ENCODE peak calls at places on chromosomes 5 and 9, in ten cellular contexts. E, N, L, Y, T, R, X, B, A and M are unnamed samples.

GRCh38 chr5:76475936-76476335 is 72.9 kb downstream of the IQGAP2 start:
- DNase-seq in E (no peak), N (no peak), L (no peak), Y (no peak), T (no peak), R (no peak), X (no peak), B (no peak), A (no peak), M (no peak)

GRCh38 chr9:38281196-38281595 is 111.3 kb upstream of the ALDH1B1 start:
- DNase-seq in E (no peak), N (no peak), L (no peak), Y (no peak), T (no peak), R (no peak), X (no peak), B (no peak), A (no peak), M (no peak)

GRCh38 chr9:21696411-21696865 is 106.0 kb upstream of the MTAP start:
- DNase-seq in E (no peak), N (no peak), L (no peak), Y (no peak), T (no peak), R (no peak), X (no peak), B (peak), A (no peak), M (no peak)

GRCh38 chr9:115146581-115147021 is 28.6 kb upstream of the TNC start:
- DNase-seq in E (no peak), N (no peak), L (peak), Y (peak), T (no peak), R (no peak), X (peak), B (no peak), A (no peak), M (peak)

GRCh38 chr5:135356522-135357318 is 42.3 kb downstream of the MACROH2A1 start:
- DNase-seq in E (peak), N (no peak), L (peak), Y (peak), T (no peak), R (no peak), X (peak), B (peak), A (no peak), M (no peak)

GRCh38 chr5:142013734-142014495 is 1.1 kb upstream of the GNPDA1 start:
- DNase-seq in E (no peak), N (no peak), L (peak), Y (peak), T (no peak), R (no peak), X (no peak), B (peak), A (no peak), M (no peak)

GRCh38 chr5:1112596-1113331 is 901 bp upstream of the SLC12A7 start:
- DNase-seq in E (peak), N (no peak), L (no peak), Y (peak), T (no peak), R (peak), X (no peak), B (no peak), A (no peak), M (no peak)

GRCh38 chr5:156093024-156093423 is 233.9 kb upstream of the SGCD start:
- DNase-seq in E (no peak), N (no peak), L (no peak), Y (no peak), T (no peak), R (no peak), X (no peak), B (no peak), A (no peak), M (no peak)

GRCh38 chr5:127650649-127651048 is 1.8 kb downstream of the CTXN3 start:
- DNase-seq in E (no peak), N (no peak), L (no peak), Y (peak), T (no peak), R (no peak), X (no peak), B (no peak), A (no peak), M (no peak)

GRCh38 chr5:123000731-123001130 is 35.8 kb downstream of the PPIC start:
- DNase-seq in E (peak), N (no peak), L (no peak), Y (no peak), T (no peak), R (no peak), X (no peak), B (no peak), A (no peak), M (no peak)

GRCh38 chr9:33690156-33690908 is 105.0 kb upstream of the PRSS3 start:
- DNase-seq in E (peak), N (no peak), L (no peak), Y (no peak), T (no peak), R (no peak), X (no peak), B (no peak), A (no peak), M (no peak)

GRCh38 chr5:150520747-150521521 is 13.0 kb downstream of the NDST1 start:
- DNase-seq in E (no peak), N (no peak), L (no peak), Y (no peak), T (no peak), R (no peak), X (no peak), B (no peak), A (no peak), M (no peak)

GRCh38 chr9:13675638-13676000 is 396.1 kb upstream of the MPDZ start:
- DNase-seq in E (no peak), N (no peak), L (no peak), Y (no peak), T (no peak), R (no peak), X (no peak), B (no peak), A (no peak), M (no peak)

GRCh38 chr9:88460583-88461332 is 72.5 kb downstream of the SPIN1 start:
- DNase-seq in E (peak), N (no peak), L (no peak), Y (peak), T (no peak), R (no peak), X (no peak), B (no peak), A (no peak), M (no peak)

GRCh38 chr5:109035470-109035869 is 287.8 kb downstream of the FER start:
- DNase-seq in E (no peak), N (no peak), L (no peak), Y (no peak), T (no peak), R (no peak), X (no peak), B (no peak), A (no peak), M (no peak)

GRCh38 chr5:67963789-67964519 is 251.6 kb upstream of the PIK3R1 start:
- DNase-seq in E (no peak), N (no peak), L (no peak), Y (no peak), T (no peak), R (no peak), X (peak), B (no peak), A (no peak), M (no peak)

GRCh38 chr9:114470581-114470980 is 34.7 kb downstream of the WHRN start:
- DNase-seq in E (no peak), N (no peak), L (peak), Y (no peak), T (no peak), R (no peak), X (no peak), B (no peak), A (no peak), M (no peak)

GRCh38 chr5:77210091-77211012 is at the start of gene PDE8B:
- DNase-seq in E (peak), N (no peak), L (no peak), Y (no peak), T (no peak), R (no peak), X (peak), B (peak), A (no peak), M (no peak)

GRCh38 chr9:96061293-96061987 is 185.9 kb downstream of the ERCC6L2 start:
- DNase-seq in E (peak), N (peak), L (peak), Y (peak), T (no peak), R (no peak), X (peak), B (no peak), A (no peak), M (no peak)

GRCh38 chr9:3960661-3961144 is 339.2 kb downstream of the GLIS3 start:
- DNase-seq in E (peak), N (no peak), L (no peak), Y (no peak), T (no peak), R (no peak), X (no peak), B (no peak), A (no peak), M (no peak)

GRCh38 chr5:85462957-85463356 is 1078.3 kb upstream of the EDIL3 start:
- DNase-seq in E (peak), N (no peak), L (no peak), Y (no peak), T (no peak), R (no peak), X (no peak), B (no peak), A (no peak), M (no peak)

GRCh38 chr5:39765381-39765780 is 340.6 kb upstream of the DAB2 start:
- DNase-seq in E (no peak), N (no peak), L (no peak), Y (no peak), T (no peak), R (no peak), X (no peak), B (no peak), A (no peak), M (no peak)

GRCh38 chr9:33697171-33697570 is 98.2 kb upstream of the PRSS3 start:
- DNase-seq in E (no peak), N (no peak), L (no peak), Y (no peak), T (no peak), R (no peak), X (no peak), B (no peak), A (no peak), M (no peak)

GRCh38 chr5:31271567-31271966 is 78.1 kb downstream of the CDH6 start:
- DNase-seq in E (no peak), N (no peak), L (no peak), Y (no peak), T (no peak), R (no peak), X (no peak), B (no peak), A (no peak), M (no peak)